ENCODE peak calls at places on chromosomes 13 and 19, in eight cellular contexts. J, R, B, H, M, C, I and U are unnamed samples.

GRCh38 chr19:35753634-35754364 is 3.0 kb downstream of the HSPB6 start:
- DNase-seq in J (no peak), R (no peak), B (peak), H (no peak), M (no peak), C (no peak), I (no peak), U (no peak)

GRCh38 chr13:92573467-92574057 is 653.0 kb upstream of the GPC6 start:
- DNase-seq in J (no peak), R (no peak), B (no peak), H (no peak), M (peak), C (no peak), I (no peak), U (peak)

GRCh38 chr19:44954649-44955499 is at the start of gene CLPTM1:
- DNase-seq in J (peak), R (peak), B (peak), H (peak), M (peak), C (peak), I (peak), U (peak)

GRCh38 chr19:6062274-6062673 is 48.0 kb downstream of the RFX2 start:
- DNase-seq in J (peak), R (no peak), B (peak), H (no peak), M (peak), C (peak), I (peak), U (peak)

GRCh38 chr13:59119475-59119874 is 1044.3 kb downstream of the DIAPH3 start:
- DNase-seq in J (no peak), R (no peak), B (no peak), H (no peak), M (no peak), C (no peak), I (no peak), U (no peak)

GRCh38 chr13:22357132-22357531 is 686.3 kb downstream of the FGF9 start:
- DNase-seq in J (no peak), R (no peak), B (no peak), H (no peak), M (no peak), C (no peak), I (no peak), U (peak)

GRCh38 chr19:44644391-44645016 is 794 bp downstream of the PVR start:
- DNase-seq in J (no peak), R (no peak), B (no peak), H (no peak), M (no peak), C (peak), I (peak), U (peak)

GRCh38 chr13:110017379-110017778 is 231.0 kb upstream of the IRS2 start:
- DNase-seq in J (no peak), R (no peak), B (no peak), H (no peak), M (no peak), C (no peak), I (no peak), U (no peak)

GRCh38 chr13:53445682-53446081 is 417.1 kb downstream of the OLFM4 start:
- DNase-seq in J (no peak), R (no peak), B (no peak), H (no peak), M (no peak), C (no peak), I (no peak), U (no peak)

GRCh38 chr13:48281556-48281955 is 22.0 kb upstream of the RB1 start:
- DNase-seq in J (no peak), R (no peak), B (no peak), H (no peak), M (no peak), C (no peak), I (no peak), U (no peak)

GRCh38 chr19:55452381-55453325 is 8.8 kb downstream of the ISOC2 start:
- DNase-seq in J (no peak), R (peak), B (peak), H (no peak), M (no peak), C (peak), I (peak), U (peak)

GRCh38 chr13:110433014-110433413 is 125.9 kb downstream of the COL4A2 start:
- DNase-seq in J (no peak), R (no peak), B (peak), H (no peak), M (no peak), C (no peak), I (peak), U (no peak)

GRCh38 chr19:18203408-18203862 is 407 bp downstream of the RAB3A start:
- DNase-seq in J (no peak), R (no peak), B (peak), H (no peak), M (no peak), C (no peak), I (peak), U (no peak)

GRCh38 chr19:58154287-58154678 is 3.7 kb upstream of the ZNF329 start:
- DNase-seq in J (no peak), R (no peak), B (peak), H (no peak), M (peak), C (peak), I (peak), U (peak)

GRCh38 chr13:33014291-33014690 is 1.9 kb upstream of the KL start:
- DNase-seq in J (no peak), R (no peak), B (no peak), H (no peak), M (no peak), C (no peak), I (no peak), U (no peak)

GRCh38 chr19:2627855-2628254 is 74.6 kb downstream of the GNG7 start:
- DNase-seq in J (no peak), R (no peak), B (no peak), H (no peak), M (no peak), C (no peak), I (no peak), U (no peak)

GRCh38 chr13:20528451-20528850 is 2.8 kb upstream of the CRYL1 start:
- DNase-seq in J (no peak), R (no peak), B (no peak), H (no peak), M (no peak), C (no peak), I (no peak), U (no peak)

GRCh38 chr13:40060318-40061007 is 405.0 kb downstream of the COG6 start:
- DNase-seq in J (no peak), R (peak), B (no peak), H (no peak), M (no peak), C (no peak), I (peak), U (peak)

GRCh38 chr13:111005808-111006494 is 91.1 kb upstream of the ANKRD10 start:
- DNase-seq in J (no peak), R (peak), B (peak), H (no peak), M (no peak), C (no peak), I (peak), U (no peak)

GRCh38 chr13:46638262-46638661 is 85.3 kb downstream of the LRCH1 start:
- DNase-seq in J (no peak), R (no peak), B (no peak), H (no peak), M (no peak), C (no peak), I (no peak), U (no peak)

GRCh38 chr19:24098359-24098758 is 11.4 kb downstream of the ZNF254 start:
- DNase-seq in J (no peak), R (no peak), B (no peak), H (no peak), M (no peak), C (no peak), I (no peak), U (no peak)

GRCh38 chr13:100957741-100958140 is 283.1 kb upstream of the TMTC4 start:
- DNase-seq in J (no peak), R (no peak), B (no peak), H (no peak), M (no peak), C (no peak), I (no peak), U (no peak)

GRCh38 chr19:18496167-18496979 is 25.5 kb downstream of the ELL start:
- DNase-seq in J (peak), R (no peak), B (peak), H (no peak), M (peak), C (peak), I (no peak), U (peak)

GRCh38 chr13:27261376-27261775 is 9.3 kb upstream of the RASL11A start:
- DNase-seq in J (no peak), R (no peak), B (no peak), H (no peak), M (no peak), C (no peak), I (no peak), U (no peak)

GRCh38 chr19:39843919-39844793 is 2.0 kb downstream of the FBL start:
- DNase-seq in J (no peak), R (no peak), B (no peak), H (no peak), M (peak), C (no peak), I (no peak), U (peak)

GRCh38 chr13:20332361-20333096 is 100.4 kb upstream of the GJB6 start:
- DNase-seq in J (no peak), R (no peak), B (no peak), H (no peak), M (no peak), C (no peak), I (no peak), U (no peak)

GRCh38 chr13:77138813-77139212 is 111.9 kb upstream of the FBXL3 start:
- DNase-seq in J (no peak), R (no peak), B (no peak), H (no peak), M (no peak), C (no peak), I (no peak), U (no peak)

GRCh38 chr19:10269333-10270179 is 1.4 kb upstream of the ICAM1 start:
- DNase-seq in J (peak), R (peak), B (peak), H (peak), M (peak), C (peak), I (peak), U (peak)

GRCh38 chr19:45444318-45445041 is 20.8 kb upstream of the ERCC1 start:
- DNase-seq in J (peak), R (no peak), B (peak), H (peak), M (no peak), C (peak), I (peak), U (peak)

GRCh38 chr13:40963927-40964326 is 55.2 kb downstream of the ELF1 start:
- DNase-seq in J (no peak), R (no peak), B (no peak), H (no peak), M (no peak), C (no peak), I (no peak), U (peak)

GRCh38 chr19:33647146-33647545 is 25.4 kb downstream of the CHST8 start:
- DNase-seq in J (no peak), R (no peak), B (no peak), H (no peak), M (no peak), C (no peak), I (no peak), U (no peak)

GRCh38 chr19:19489804-19490204 is 25.5 kb downstream of the TSSK6 start:
- DNase-seq in J (no peak), R (no peak), B (peak), H (no peak), M (no peak), C (no peak), I (no peak), U (no peak)

GRCh38 chr19:18234194-18234593 is 8.0 kb upstream of the PDE4C start:
- DNase-seq in J (no peak), R (no peak), B (no peak), H (no peak), M (no peak), C (no peak), I (no peak), U (no peak)